ENCODE peak calls at places on chromosomes 4 and X, in four cellular contexts. C is EL, M is neural crest cell, U is Panc1. X is an unnamed sample.

GRCh38 chr4:25756503-25756902 is 100.9 kb downstream of the SLC34A2 start:
- DNase-seq in C (peak), M (no peak), U (no peak), X (no peak)

GRCh38 chr4:116849620-116850019 is 235.8 kb downstream of the TRAM1L1 start:
- DNase-seq in C (no peak), M (no peak), U (no peak), X (no peak)

GRCh38 chr4:6277139-6277802 is 7.6 kb downstream of the WFS1 start:
- DNase-seq in C (no peak), M (no peak), U (no peak), X (no peak)

GRCh38 chrX:130728208-130728607 is 174.8 kb downstream of the ENOX2 start:
- DNase-seq in C (peak), M (no peak), U (no peak), X (peak)

GRCh38 chr4:188268081-188268908 is 129.1 kb downstream of the TRIML1 start:
- DNase-seq in C (no peak), M (no peak), U (no peak), X (no peak)

GRCh38 chr4:20426028-20426427 is 174.3 kb downstream of the SLIT2 start:
- DNase-seq in C (no peak), M (no peak), U (no peak), X (no peak)

GRCh38 chr4:90841676-90842075 is 714.5 kb downstream of the CCSER1 start:
- DNase-seq in C (no peak), M (no peak), U (no peak), X (no peak)

GRCh38 chr4:184064877-184065276 is 152.8 kb downstream of the ENPP6 start:
- DNase-seq in C (no peak), M (no peak), U (no peak), X (no peak)

GRCh38 chrX:109783712-109784109 is 50.7 kb upstream of the ACSL4 start:
- DNase-seq in C (no peak), M (no peak), U (no peak), X (no peak)

GRCh38 chr4:77047037-77047436 is 28.8 kb downstream of the CCNI start:
- DNase-seq in C (no peak), M (no peak), U (no peak), X (peak)

GRCh38 chr4:122480023-122480422 is 23.5 kb upstream of the IL2 start:
- DNase-seq in C (peak), M (no peak), U (no peak), X (peak)

GRCh38 chr4:36243355-36244256 is 708 bp downstream of the ARAP2 start:
- DNase-seq in C (no peak), M (peak), U (no peak), X (peak)

GRCh38 chr4:138681000-138681604 is 334.5 kb upstream of the NOCT start:
- DNase-seq in C (peak), M (peak), U (peak), X (peak)

GRCh38 chrX:30800901-30801300 is 88.2 kb downstream of the TAB3 start:
- DNase-seq in C (no peak), M (no peak), U (no peak), X (no peak)

GRCh38 chr4:53541577-53542206 is 49.6 kb downstream of the LNX1 start:
- DNase-seq in C (peak), M (no peak), U (no peak), X (peak)

GRCh38 chr4:6446538-6447451 is 25.6 kb downstream of the PPP2R2C start:
- DNase-seq in C (no peak), M (no peak), U (no peak), X (no peak)

GRCh38 chrX:9682456-9682855 is 83.2 kb downstream of the GPR143 start:
- DNase-seq in C (peak), M (no peak), U (no peak), X (no peak)

GRCh38 chrX:104659037-104659744 is 93.2 kb downstream of the IL1RAPL2 start:
- DNase-seq in C (no peak), M (no peak), U (no peak), X (no peak)

GRCh38 chr4:87967193-87967592 is 8.3 kb upstream of the SPP1 start:
- DNase-seq in C (no peak), M (no peak), U (no peak), X (no peak)

GRCh38 chr4:2008921-2009650 is at the start of gene NELFA:
- DNase-seq in C (peak), M (peak), U (peak), X (peak)

GRCh38 chrX:9522756-9523155 is 57.9 kb downstream of the TBL1X start:
- DNase-seq in C (no peak), M (no peak), U (no peak), X (no peak)

X was measured in GM23248.